ENCODE peak calls at places on chromosomes 1 and 21, in ten cellular contexts. T, N, V, J, E, M, C, S, F and I are unnamed samples. For H3K4me1, the result is how much of the 10 kb centered on the place peaks cover.

GRCh38 chr1:1354271-1355247 is 3.8 kb downstream of the MXRA8 start:
- DNase-seq in M (no peak), S (no peak), C (no peak), E (no peak), F (no peak), V (no peak), T (no peak), N (no peak), J (no peak), I (no peak)

GRCh38 chr1:49298304-49298703 is 521.6 kb upstream of the BEND5 start:
- DNase-seq in V (no peak), C (no peak), M (no peak), N (no peak), S (no peak), J (no peak), E (no peak), F (no peak), T (no peak), I (peak)

GRCh38 chr1:6123816-6124215 is 56.3 kb downstream of the CHD5 start:
- DNase-seq in T (no peak), J (no peak), S (no peak), N (no peak), M (no peak), E (no peak), F (no peak), V (no peak), C (no peak), I (no peak)

GRCh38 chr1:100134872-100135271 is 1.9 kb downstream of the TRMT13 start:
- DNase-seq in C (no peak), S (no peak), M (peak), E (no peak), F (no peak), T (no peak), N (no peak), J (no peak), V (no peak), I (no peak)

GRCh38 chr1:10941891-10942541 is 70.4 kb upstream of the TARDBP start:
- DNase-seq in J (no peak), E (peak), F (no peak), S (no peak), M (peak), T (no peak), N (peak), V (peak), C (no peak), I (peak)

GRCh38 chr1:245016700-245017099 is 138.1 kb upstream of the KIF26B start:
- DNase-seq in C (no peak), S (no peak), T (no peak), J (no peak), E (no peak), F (no peak), N (no peak), V (no peak), M (no peak), I (no peak)

GRCh38 chr1:206115791-206116190 is 1.4 kb downstream of the AVPR1B start:
- DNase-seq in C (no peak), T (no peak), E (no peak), V (no peak), S (no peak), N (no peak), J (no peak), F (no peak), M (no peak), I (no peak)

GRCh38 chr1:159869607-159870006 is 7.2 kb upstream of the VSIG8 start:
- DNase-seq in F (no peak), C (no peak), V (no peak), T (no peak), E (no peak), N (no peak), J (no peak), M (peak), S (no peak), I (no peak)

GRCh38 chr1:184376359-184376758 is 10.5 kb upstream of the C1orf21 start:
- DNase-seq in J (no peak), S (no peak), V (no peak), N (no peak), F (no peak), T (no peak), M (no peak), E (no peak), C (no peak), I (no peak)

GRCh38 chr1:184388671-184389292 is 2.0 kb downstream of the C1orf21 start:
- DNase-seq in M (no peak), V (no peak), T (no peak), E (no peak), N (no peak), F (no peak), S (no peak), J (no peak), C (no peak), I (no peak)

GRCh38 chr21:45629046-45629981 is 14.2 kb upstream of the PCBP3 start:
- DNase-seq in T (no peak), N (no peak), J (no peak), M (no peak), E (no peak), F (no peak), V (no peak), C (no peak), S (peak), I (no peak)

GRCh38 chr21:17446737-17447136 is 66.1 kb upstream of the CXADR start:
- DNase-seq in J (no peak), E (no peak), T (no peak), S (no peak), F (no peak), N (no peak), V (no peak), C (no peak), M (no peak), I (no peak)

GRCh38 chr1:226579781-226580323 is 31.3 kb downstream of the STUM start:
- DNase-seq in F (no peak), E (no peak), T (no peak), C (no peak), M (no peak), V (no peak), S (no peak), J (no peak), N (no peak), I (no peak)

GRCh38 chr1:84165566-84165965 is 21.5 kb downstream of the PRKACB start:
- DNase-seq in C (no peak), E (no peak), T (no peak), N (no peak), F (no peak), M (no peak), J (no peak), S (no peak), V (no peak), I (no peak)

GRCh38 chr1:158098256-158098655 is 82.4 kb upstream of the CD1D start:
- DNase-seq in V (no peak), N (no peak), T (no peak), F (no peak), E (no peak), M (no peak), C (no peak), J (no peak), S (no peak), I (no peak)

GRCh38 chr1:43329995-43330751 is 7.4 kb upstream of the MPL start:
- DNase-seq in J (no peak), F (no peak), V (no peak), M (peak), S (no peak), E (peak), T (peak), C (peak), N (no peak), I (no peak)

GRCh38 chr1:40777224-40777970 is 6.2 kb upstream of the KCNQ4 start:
- DNase-seq in J (no peak), C (no peak), V (no peak), F (no peak), N (no peak), T (no peak), S (no peak), E (no peak), M (no peak), I (no peak)

GRCh38 chr1:193799948-193800690 is 613.7 kb upstream of the B3GALT2 start:
- DNase-seq in F (no peak), S (no peak), C (no peak), T (no peak), N (no peak), V (no peak), M (no peak), J (no peak), E (no peak), I (no peak)

GRCh38 chr1:3761296-3762010 is 9.2 kb downstream of the CCDC27 start:
- DNase-seq in C (peak), S (no peak), T (no peak), V (no peak), E (no peak), F (no peak), M (no peak), N (no peak), J (no peak), I (no peak)

GRCh38 chr1:168465942-168466702 is 77.7 kb downstream of the XCL2 start:
- DNase-seq in M (peak), E (no peak), V (no peak), S (no peak), T (peak), C (no peak), J (no peak), N (peak), F (peak), I (peak)

GRCh38 chr1:5575396-5576110 is 416.7 kb downstream of the NPHP4 start:
- DNase-seq in F (no peak), N (no peak), M (no peak), E (no peak), T (no peak), S (peak), J (no peak), C (no peak), V (no peak), I (peak)

GRCh38 chr1:231260351-231260750 is 19.3 kb downstream of the GNPAT start:
- DNase-seq in F (no peak), M (no peak), V (no peak), E (no peak), N (no peak), T (no peak), C (no peak), J (no peak), S (no peak), I (no peak)

GRCh38 chr1:151819951-151820623 is 11.5 kb downstream of the RORC start:
- DNase-seq in E (no peak), V (no peak), N (no peak), M (no peak), S (no peak), F (no peak), T (no peak), C (no peak), J (peak), I (peak)

GRCh38 chr1:171871848-171872247 is 30.6 kb downstream of the DNM3 start:
- DNase-seq in M (no peak), C (no peak), V (no peak), J (no peak), N (no peak), S (no peak), T (no peak), E (no peak), F (no peak), I (no peak)

GRCh38 chr1:230587056-230587455 is 55.2 kb upstream of the COG2 start:
- DNase-seq in T (no peak), V (no peak), E (no peak), S (no peak), F (no peak), N (no peak), C (no peak), J (no peak), M (no peak), I (no peak)

GRCh38 chr1:171911506-171911905 is 70.2 kb downstream of the DNM3 start:
- DNase-seq in C (no peak), V (no peak), E (no peak), J (peak), N (no peak), S (no peak), T (no peak), F (no peak), M (peak), I (no peak)

GRCh38 chr1:38418195-38419030 is 371.8 kb upstream of the POU3F1 start:
- DNase-seq in M (peak), V (no peak), C (no peak), N (no peak), J (no peak), T (no peak), F (no peak), E (no peak), S (no peak), I (no peak)

GRCh38 chr21:33951276-33952178 is 35.9 kb upstream of the ATP5PO start:
- DNase-seq in C (no peak), V (no peak), J (no peak), F (peak), E (no peak), T (no peak), S (no peak), N (no peak), M (no peak), I (no peak)

GRCh38 chr1:6028042-6028895 is 17.4 kb upstream of the KCNAB2 start:
- DNase-seq in T (no peak), E (no peak), S (no peak), M (no peak), J (no peak), N (peak), V (peak), F (no peak), C (no peak), I (peak)

GRCh38 chr1:8870605-8871538 is 7.6 kb downstream of the ENO1 start:
- DNase-seq in T (no peak), J (no peak), F (no peak), V (no peak), S (no peak), N (no peak), E (no peak), C (no peak), M (no peak), I (no peak)

GRCh38 chr1:44634790-44635189 is 39.5 kb downstream of the TMEM53 start:
- DNase-seq in T (no peak), N (no peak), M (no peak), S (no peak), C (no peak), F (no peak), E (no peak), J (no peak), V (no peak), I (no peak)

GRCh38 chr1:98854137-98854536 is 150.5 kb downstream of the PLPPR5 start:
- DNase-seq in J (no peak), N (no peak), M (no peak), V (no peak), E (no peak), C (no peak), T (no peak), S (no peak), F (no peak), I (no peak)

GRCh38 chr1:47407481-47407880 is 8.6 kb upstream of the FOXE3 start:
- DNase-seq in F (no peak), C (no peak), E (no peak), V (no peak), N (no peak), T (no peak), S (no peak), M (no peak), J (no peak), I (no peak)

GRCh38 chr1:61318319-61319125 is 236.2 kb downstream of the NFIA start:
- DNase-seq in S (peak), T (peak), M (peak), J (no peak), F (peak), C (peak), E (no peak), V (peak), N (peak), I (no peak)

GRCh38 chr1:236514703-236515442 is 8.9 kb upstream of the LGALS8 start:
- DNase-seq in S (no peak), E (no peak), V (no peak), T (no peak), M (no peak), C (no peak), N (no peak), F (no peak), J (peak), I (no peak)

GRCh38 chr1:204344665-204345064 is 15.1 kb downstream of the PLEKHA6 start:
- DNase-seq in T (peak), N (no peak), M (no peak), F (no peak), V (peak), S (no peak), C (no peak), E (no peak), J (no peak), I (no peak)

GRCh38 chr1:204345941-204346678 is 13.6 kb downstream of the PLEKHA6 start:
- DNase-seq in S (no peak), N (no peak), M (no peak), E (no peak), T (no peak), C (no peak), V (no peak), F (no peak), J (no peak), I (no peak)

GRCh38 chr1:204343247-204343646 is 16.5 kb downstream of the PLEKHA6 start:
- DNase-seq in S (no peak), V (no peak), J (no peak), C (no peak), M (no peak), T (no peak), E (no peak), N (no peak), F (no peak), I (no peak)

GRCh38 chr1:204343850-204344249 is 15.9 kb downstream of the PLEKHA6 start:
- DNase-seq in T (no peak), M (no peak), V (no peak), J (no peak), F (no peak), S (no peak), C (no peak), N (no peak), E (no peak), I (no peak)

GRCh38 chr1:204345425-204345824 is 14.3 kb downstream of the PLEKHA6 start:
- DNase-seq in C (no peak), T (no peak), S (no peak), E (no peak), V (no peak), J (no peak), N (no peak), F (no peak), M (no peak), I (no peak)
- TF ChIP-seq EP300 in C (no peak), T (no peak), S (no peak), E (no peak), V (no peak), J (no peak), N (no peak), F (no peak), M (no peak), I (no peak)

GRCh38 chr1:33005812-33006465 is 30.7 kb downstream of the AK2 start:
- DNase-seq in V (no peak), S (no peak), J (no peak), N (no peak), F (no peak), T (no peak), M (no peak), E (no peak), C (no peak), I (peak)

GRCh38 chr1:33005117-33005811 is 31.4 kb downstream of the AK2 start:
- DNase-seq in J (no peak), M (no peak), C (no peak), T (no peak), N (no peak), F (no peak), S (no peak), E (no peak), V (no peak), I (no peak)

GRCh38 chr1:33008051-33008914 is 28.4 kb downstream of the AK2 start:
- DNase-seq in V (no peak), N (no peak), S (no peak), C (no peak), E (no peak), F (no peak), T (no peak), M (no peak), J (peak), I (peak)

GRCh38 chr1:33009561-33009960 is 27.1 kb downstream of the AK2 start:
- DNase-seq in T (no peak), F (no peak), E (no peak), S (no peak), V (no peak), C (no peak), M (peak), N (no peak), J (no peak), I (no peak)

GRCh38 chr1:33007190-33008050 is 29.3 kb downstream of the AK2 start:
- DNase-seq in N (peak), S (no peak), F (no peak), J (peak), V (peak), E (no peak), T (no peak), C (no peak), M (peak), I (peak)
- H3K4me1 ChIP-seq in N (under half), S (under half), F (under half), J (under half), V (half or more), E (under half), T (under half), C (half or more), M (under half), I (half or more)

DNA sequence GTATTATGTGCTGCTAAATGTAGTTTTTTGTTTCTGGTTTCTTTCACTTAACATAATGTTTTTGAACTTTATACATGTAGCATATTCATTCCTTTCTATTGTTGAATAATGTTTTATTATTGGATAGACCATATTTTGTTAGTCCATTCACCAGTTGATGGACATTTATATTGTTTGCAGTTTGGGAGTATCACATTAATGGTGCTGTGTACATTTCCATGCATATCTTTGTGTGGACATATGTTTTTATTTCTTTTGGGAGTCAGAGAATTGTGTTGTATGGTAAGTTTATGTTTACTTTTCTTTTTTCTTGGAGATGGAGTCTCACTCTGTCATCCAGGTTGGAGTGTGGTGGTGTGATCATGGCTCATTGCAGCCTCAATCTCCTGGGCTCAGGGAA is 134.6 kb downstream of the MAST2 start:
- DNase-seq in F (no peak), E (no peak), J (no peak), N (no peak), S (no peak), M (no peak), T (no peak), V (no peak), C (no peak), I (no peak)
- TF ChIP-seq EP300 in F (no peak), E (no peak), J (no peak), N (no peak), S (no peak), M (no peak), T (no peak), V (no peak), C (no peak), I (no peak)

DNA sequence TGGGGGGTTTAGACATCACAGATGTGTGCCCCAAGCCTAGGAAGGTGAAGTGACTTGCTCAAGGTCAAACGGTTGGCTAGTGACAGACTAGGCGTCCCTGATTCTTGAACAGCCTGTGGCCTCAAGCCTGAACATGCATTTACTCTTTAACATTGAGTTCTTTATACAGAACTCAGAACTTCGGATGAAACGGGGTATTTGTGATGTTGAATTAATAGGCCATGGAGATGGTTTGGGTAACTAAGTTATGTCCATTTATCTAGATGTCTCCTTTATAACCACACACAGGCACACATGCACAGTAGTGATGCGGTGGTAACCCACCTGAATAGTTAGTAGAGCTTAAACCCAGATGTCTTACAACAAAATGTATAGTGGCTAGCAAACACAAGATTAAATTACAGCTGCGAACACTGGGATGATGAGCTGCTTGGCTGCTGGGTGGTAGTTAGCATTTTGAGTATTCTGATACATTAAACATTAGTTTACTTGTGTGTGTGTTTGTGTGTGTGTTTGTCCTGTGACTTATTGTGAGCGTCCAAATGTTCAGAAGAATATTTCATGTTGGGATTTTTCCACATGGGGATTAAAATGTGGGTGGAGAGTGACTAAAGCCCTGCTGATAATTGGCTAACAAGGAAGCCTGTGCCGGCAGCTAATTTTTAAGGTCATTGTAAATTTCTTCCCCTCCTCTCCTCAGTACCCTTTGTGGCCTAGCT is 2.3 kb downstream of the ATP1A1 start:
- DNase-seq in S (no peak), F (no peak), M (peak), T (no peak), C (no peak), N (no peak), E (no peak), J (no peak), V (no peak), I (no peak)
- H3K4me1 ChIP-seq in S (half or more), F (under half), M (under half), T (under half), C (half or more), N (under half), E (under half), J (half or more), V (half or more), I (under half)

GRCh38 chr1:17232759-17233661 is 15.9 kb upstream of the PADI3 start:
- DNase-seq in E (no peak), S (no peak), M (no peak), J (peak), V (no peak), N (peak), F (no peak), T (no peak), C (no peak), I (no peak)

GRCh38 chr1:17234405-17234804 is 14.5 kb upstream of the PADI3 start:
- DNase-seq in M (no peak), N (no peak), F (no peak), J (no peak), E (no peak), C (no peak), V (no peak), T (no peak), S (no peak), I (no peak)

GRCh38 chr1:17235135-17235880 is 13.6 kb upstream of the PADI3 start:
- DNase-seq in E (no peak), M (no peak), J (peak), C (no peak), V (no peak), N (no peak), F (no peak), S (no peak), T (no peak), I (no peak)

GRCh38 chr1:17230671-17231310 is 18.1 kb upstream of the PADI3 start:
- DNase-seq in V (no peak), T (no peak), F (no peak), N (no peak), J (no peak), S (no peak), E (no peak), M (no peak), C (no peak), I (no peak)

GRCh38 chr1:17233675-17234074 is 15.2 kb upstream of the PADI3 start:
- DNase-seq in C (peak), F (no peak), N (peak), V (peak), E (peak), M (no peak), S (no peak), T (no peak), J (peak), I (peak)
- TF ChIP-seq EP300 in C (no peak), F (no peak), N (no peak), V (peak), E (no peak), M (no peak), S (no peak), T (no peak), J (peak), I (no peak)